ENCODE peak calls at places on chromosomes 6 and 20, in ten cellular contexts. T is Kasumi-1; O is progenitor cell of endocrine pancreas; S is NCI-H1694 treated with DMSO at 0.1 percent for 48 hours; B is kidney tubule cell; N is amygdala; D is hepatocyte; H is GM13976; V is stimulated activated CD4-positive, alpha-beta T cell treated with anti-CD3 and anti-CD28 coated beads, Interleukin-15, amount 100 ng/mL, for 1 hour; A is NCI-H774. W is an unnamed sample.

GRCh38 chr20:11229772-11230171 is 556.0 kb upstream of the JAG1 start:
- DNase-seq in T (no peak), O (no peak), S (no peak), B (peak), N (no peak), D (peak), H (no peak), V (no peak), A (no peak), W (peak)

GRCh38 chr20:43755390-43755789 is 28.6 kb upstream of the GTSF1L start:
- DNase-seq in T (no peak), O (no peak), S (no peak), B (no peak), N (no peak), D (no peak), H (no peak), V (no peak), A (no peak), W (no peak)

GRCh38 chr20:53773792-53774371 is 180.2 kb upstream of the ZNF217 start:
- DNase-seq in T (no peak), O (no peak), S (no peak), B (peak), N (no peak), D (peak), H (no peak), V (no peak), A (no peak), W (no peak)

GRCh38 chr20:17819395-17820093 is 119.8 kb downstream of the BANF2 start:
- DNase-seq in T (no peak), O (no peak), S (no peak), B (no peak), N (no peak), D (no peak), H (no peak), V (no peak), A (no peak), W (no peak)

GRCh38 chr20:51469578-51470520 is 72.7 kb downstream of the NFATC2 start:
- DNase-seq in T (no peak), O (no peak), S (peak), B (no peak), N (no peak), D (no peak), H (no peak), V (no peak), A (no peak), W (no peak)

GRCh38 chr20:17501701-17502100 is 29.5 kb downstream of the BFSP1 start:
- DNase-seq in T (no peak), O (no peak), S (no peak), B (no peak), N (no peak), D (no peak), H (no peak), V (no peak), A (no peak), W (no peak)

GRCh38 chr6:5084192-5084786 is 852 bp upstream of the PPP1R3G start:
- DNase-seq in T (no peak), O (no peak), S (no peak), B (no peak), N (no peak), D (peak), H (peak), V (no peak), A (no peak), W (no peak)

GRCh38 chr6:25777031-25777430 is 22.5 kb downstream of the SLC17A4 start:
- DNase-seq in T (no peak), O (no peak), S (no peak), B (no peak), N (no peak), D (no peak), H (no peak), V (no peak), A (no peak), W (no peak)

GRCh38 chr6:87808005-87808757 is 106.1 kb upstream of the AKIRIN2 start:
- DNase-seq in T (no peak), O (no peak), S (no peak), B (peak), N (no peak), D (no peak), H (no peak), V (no peak), A (peak), W (no peak)

GRCh38 chr20:57656252-57656820 is 36.1 kb upstream of the ZBP1 start:
- DNase-seq in T (no peak), O (no peak), S (no peak), B (no peak), N (no peak), D (no peak), H (peak), V (no peak), A (no peak), W (no peak)

GRCh38 chr6:23532227-23532626 is 593.8 kb upstream of the NRSN1 start:
- DNase-seq in T (no peak), O (no peak), S (no peak), B (peak), N (no peak), D (no peak), H (no peak), V (no peak), A (no peak), W (no peak)

GRCh38 chr6:72151742-72152141 is 265.4 kb downstream of the RIMS1 start:
- DNase-seq in T (peak), O (no peak), S (no peak), B (no peak), N (no peak), D (no peak), H (no peak), V (no peak), A (no peak), W (no peak)

GRCh38 chr6:157912326-157912725 is 69.3 kb upstream of the SYNJ2 start:
- DNase-seq in T (no peak), O (no peak), S (no peak), B (peak), N (peak), D (peak), H (no peak), V (no peak), A (no peak), W (no peak)

GRCh38 chr6:18218233-18218632 is 46.1 kb downstream of the DEK start:
- DNase-seq in T (no peak), O (no peak), S (no peak), B (no peak), N (no peak), D (no peak), H (no peak), V (no peak), A (no peak), W (no peak)

GRCh38 chr6:44025226-44025625 is 102.0 kb downstream of the MRPL14 start:
- DNase-seq in T (no peak), O (no peak), S (no peak), B (peak), N (no peak), D (no peak), H (no peak), V (no peak), A (no peak), W (no peak)

W was measured in small intestine.